ENCODE peak calls at places on chromosomes 3 and 15, in ten cellular contexts. One of them, this sample, is unnamed.

GRCh38 chr15:31104048-31104447 is 2.5 kb upstream of the TRPM1 start:
- DNase-seq in cardiac muscle cell: no peak
- DNase-seq in K562: no peak
- DNase-seq in adrenal gland: no peak
- DNase-seq in ovary: no peak
- DNase-seq in A549: no peak
- DNase-seq in gastrocnemius medialis: no peak
- DNase-seq in upper lobe of left lung: no peak
- DNase-seq in PC-3: no peak
- DNase-seq in astrocyte: no peak
- DNase-seq in this sample: no peak

GRCh38 chr3:16067837-16068471 is 106.5 kb upstream of the GALNT15 start:
- DNase-seq in astrocyte: no peak
- DNase-seq in K562: no peak
- DNase-seq in A549: peak; percentile 48
- DNase-seq in ovary: no peak
- DNase-seq in PC-3: peak; percentile 93
- DNase-seq in upper lobe of left lung: no peak
- DNase-seq in gastrocnemius medialis: no peak
- DNase-seq in cardiac muscle cell: no peak
- DNase-seq in adrenal gland: no peak
- DNase-seq in this sample: no peak

GRCh38 chr3:117439812-117440211 is 730.2 kb downstream of the TUSC7 start:
- DNase-seq in PC-3: peak; percentile 6
- DNase-seq in A549: peak; percentile 24
- DNase-seq in gastrocnemius medialis: no peak
- DNase-seq in upper lobe of left lung: no peak
- DNase-seq in ovary: no peak
- DNase-seq in astrocyte: peak; percentile 7
- DNase-seq in K562: no peak
- DNase-seq in adrenal gland: no peak
- DNase-seq in cardiac muscle cell: peak; percentile 28
- DNase-seq in this sample: peak; percentile 4

GRCh38 chr3:194489736-194490612 is 3.2 kb upstream of the ATP13A3 start:
- DNase-seq in gastrocnemius medialis: no peak
- DNase-seq in A549: no peak
- DNase-seq in cardiac muscle cell: no peak
- DNase-seq in ovary: no peak
- DNase-seq in astrocyte: peak; percentile 57
- DNase-seq in PC-3: peak; percentile 17
- DNase-seq in K562: peak; percentile 16
- DNase-seq in upper lobe of left lung: no peak
- DNase-seq in adrenal gland: no peak
- DNase-seq in this sample: no peak

GRCh38 chr3:25257026-25257425 is 171.0 kb upstream of the RARB start:
- DNase-seq in upper lobe of left lung: no peak
- DNase-seq in cardiac muscle cell: no peak
- DNase-seq in adrenal gland: no peak
- DNase-seq in ovary: no peak
- DNase-seq in gastrocnemius medialis: no peak
- DNase-seq in A549: no peak
- DNase-seq in PC-3: no peak
- DNase-seq in K562: no peak
- DNase-seq in astrocyte: peak; percentile 87
- DNase-seq in this sample: no peak

GRCh38 chr3:160613661-160614060 is 48.3 kb upstream of the KPNA4 start:
- DNase-seq in PC-3: no peak
- DNase-seq in adrenal gland: no peak
- DNase-seq in A549: no peak
- DNase-seq in upper lobe of left lung: no peak
- DNase-seq in gastrocnemius medialis: no peak
- DNase-seq in cardiac muscle cell: no peak
- DNase-seq in ovary: no peak
- DNase-seq in K562: no peak
- DNase-seq in astrocyte: no peak
- DNase-seq in this sample: no peak

GRCh38 chr15:32042269-32042996 is 12.1 kb downstream of the CHRNA7 start:
- DNase-seq in astrocyte: no peak
- DNase-seq in adrenal gland: no peak
- DNase-seq in gastrocnemius medialis: no peak
- DNase-seq in PC-3: peak; percentile 27
- DNase-seq in K562: no peak
- DNase-seq in upper lobe of left lung: no peak
- DNase-seq in cardiac muscle cell: peak; percentile 43
- DNase-seq in ovary: no peak
- DNase-seq in A549: no peak
- DNase-seq in this sample: no peak

GRCh38 chr3:190121061-190121765 is 516 bp upstream of the P3H2 start:
- DNase-seq in K562: no peak
- DNase-seq in adrenal gland: no peak
- DNase-seq in A549: no peak
- DNase-seq in PC-3: no peak
- DNase-seq in gastrocnemius medialis: no peak
- DNase-seq in astrocyte: no peak
- DNase-seq in ovary: no peak
- DNase-seq in cardiac muscle cell: no peak
- DNase-seq in upper lobe of left lung: no peak
- DNase-seq in this sample: no peak

GRCh38 chr3:165194477-165195135 is 1.6 kb downstream of the SLITRK3 start:
- DNase-seq in A549: no peak
- DNase-seq in gastrocnemius medialis: no peak
- DNase-seq in ovary: no peak
- DNase-seq in K562: no peak
- DNase-seq in adrenal gland: no peak
- DNase-seq in upper lobe of left lung: no peak
- DNase-seq in astrocyte: no peak
- DNase-seq in cardiac muscle cell: peak; percentile 3
- DNase-seq in PC-3: no peak
- DNase-seq in this sample: no peak

DNA sequence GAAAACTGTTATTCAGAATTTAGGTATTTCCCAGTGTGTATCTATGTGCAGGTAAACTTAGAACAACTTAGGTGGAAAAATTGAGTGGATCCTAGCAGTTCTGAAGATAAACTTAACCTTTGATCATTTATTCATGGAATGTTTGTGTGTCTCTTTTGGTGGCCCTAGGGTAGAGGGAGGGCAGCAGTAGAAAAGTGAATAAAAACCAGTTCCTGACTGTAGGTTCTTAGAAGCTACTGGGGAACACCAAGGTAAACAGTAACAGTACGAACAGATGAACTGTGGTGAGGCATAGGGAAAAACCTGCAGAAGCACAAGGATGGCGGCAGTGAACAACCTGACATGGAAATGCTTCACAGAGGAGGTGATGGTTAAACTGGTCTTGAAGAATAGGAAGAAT is 2.5 kb downstream of the SNRK start:
- DNase-seq in cardiac muscle cell: no peak
- DNase-seq in ovary: no peak
- DNase-seq in K562: no peak
- DNase-seq in PC-3: no peak
- DNase-seq in adrenal gland: no peak
- DNase-seq in astrocyte: no peak
- DNase-seq in upper lobe of left lung: no peak
- DNase-seq in A549: no peak
- DNase-seq in gastrocnemius medialis: no peak
- DNase-seq in this sample: no peak
- H3K4me1 ChIP-seq in cardiac muscle cell: peaks cover 4% of the 10 kb centered on the region
- H3K4me1 ChIP-seq in ovary: peaks cover 15% of the 10 kb centered on the region
- H3K4me1 ChIP-seq in K562: peaks cover 12% of the 10 kb centered on the region
- H3K4me1 ChIP-seq in PC-3: peaks cover 42% of the 10 kb centered on the region
- H3K4me1 ChIP-seq in adrenal gland: peaks cover 30% of the 10 kb centered on the region
- H3K4me1 ChIP-seq in astrocyte: peaks cover 11% of the 10 kb centered on the region
- H3K4me1 ChIP-seq in upper lobe of left lung: peaks cover 37% of the 10 kb centered on the region
- H3K4me1 ChIP-seq in A549: peaks cover 24% of the 10 kb centered on the region
- H3K4me1 ChIP-seq in gastrocnemius medialis: peaks cover 56% of the 10 kb centered on the region
- H3K4me1 ChIP-seq in this sample: peaks cover 21% of the 10 kb centered on the region

GRCh38 chr3:65961128-65961527 is 77.6 kb downstream of the MAGI1 start:
- DNase-seq in upper lobe of left lung: no peak
- DNase-seq in gastrocnemius medialis: no peak
- DNase-seq in astrocyte: no peak
- DNase-seq in A549: no peak
- DNase-seq in cardiac muscle cell: no peak
- DNase-seq in ovary: no peak
- DNase-seq in adrenal gland: no peak
- DNase-seq in K562: peak; percentile 6
- DNase-seq in PC-3: no peak
- DNase-seq in this sample: no peak
- H3K4me1 ChIP-seq in upper lobe of left lung: peaks cover 24% of the 10 kb centered on the region
- H3K4me1 ChIP-seq in gastrocnemius medialis: peaks cover 2% of the 10 kb centered on the region
- H3K4me1 ChIP-seq in astrocyte: peaks cover 22% of the 10 kb centered on the region
- H3K4me1 ChIP-seq in A549: peaks cover 32% of the 10 kb centered on the region
- H3K4me1 ChIP-seq in cardiac muscle cell: peaks cover 21% of the 10 kb centered on the region
- H3K4me1 ChIP-seq in ovary: peaks cover 4% of the 10 kb centered on the region
- H3K4me1 ChIP-seq in adrenal gland: peaks cover 17% of the 10 kb centered on the region
- H3K4me1 ChIP-seq in K562: no peaks in the 10 kb centered on the region
- H3K4me1 ChIP-seq in PC-3: peaks cover 29% of the 10 kb centered on the region
- H3K4me1 ChIP-seq in this sample: peaks cover 3% of the 10 kb centered on the region

GRCh38 chr3:188198760-188199327 is 44.9 kb downstream of the LPP start:
- DNase-seq in gastrocnemius medialis: no peak
- DNase-seq in cardiac muscle cell: peak; percentile 88
- DNase-seq in ovary: no peak
- DNase-seq in adrenal gland: no peak
- DNase-seq in K562: no peak
- DNase-seq in astrocyte: no peak
- DNase-seq in PC-3: no peak
- DNase-seq in upper lobe of left lung: no peak
- DNase-seq in A549: no peak
- DNase-seq in this sample: no peak
- H3K4me1 ChIP-seq in gastrocnemius medialis: peaks cover 33% of the 10 kb centered on the region
- H3K4me1 ChIP-seq in cardiac muscle cell: peaks cover 24% of the 10 kb centered on the region
- H3K4me1 ChIP-seq in ovary: peaks cover 2% of the 10 kb centered on the region
- H3K4me1 ChIP-seq in adrenal gland: peaks cover 7% of the 10 kb centered on the region
- H3K4me1 ChIP-seq in K562: no peaks in the 10 kb centered on the region
- H3K4me1 ChIP-seq in astrocyte: peaks cover 30% of the 10 kb centered on the region
- H3K4me1 ChIP-seq in PC-3: peaks cover 5% of the 10 kb centered on the region
- H3K4me1 ChIP-seq in upper lobe of left lung: no peaks in the 10 kb centered on the region
- H3K4me1 ChIP-seq in A549: peaks cover 35% of the 10 kb centered on the region
- H3K4me1 ChIP-seq in this sample: peaks cover 21% of the 10 kb centered on the region

GRCh38 chr15:75644376-75644775 is 3.3 kb upstream of the SNX33 start:
- DNase-seq in upper lobe of left lung: no peak
- DNase-seq in gastrocnemius medialis: no peak
- DNase-seq in A549: no peak
- DNase-seq in ovary: no peak
- DNase-seq in adrenal gland: no peak
- DNase-seq in cardiac muscle cell: no peak
- DNase-seq in K562: no peak
- DNase-seq in PC-3: no peak
- DNase-seq in astrocyte: no peak
- DNase-seq in this sample: no peak
- H3K4me1 ChIP-seq in upper lobe of left lung: peaks cover 27% of the 10 kb centered on the region
- H3K4me1 ChIP-seq in gastrocnemius medialis: peaks cover 8% of the 10 kb centered on the region
- H3K4me1 ChIP-seq in A549: peaks cover 22% of the 10 kb centered on the region
- H3K4me1 ChIP-seq in ovary: peaks cover 11% of the 10 kb centered on the region
- H3K4me1 ChIP-seq in adrenal gland: peaks cover 6% of the 10 kb centered on the region
- H3K4me1 ChIP-seq in cardiac muscle cell: peaks cover 4% of the 10 kb centered on the region
- H3K4me1 ChIP-seq in K562: peaks cover 16% of the 10 kb centered on the region
- H3K4me1 ChIP-seq in PC-3: peaks cover 19% of the 10 kb centered on the region
- H3K4me1 ChIP-seq in astrocyte: peaks cover 28% of the 10 kb centered on the region
- H3K4me1 ChIP-seq in this sample: peaks cover 17% of the 10 kb centered on the region

GRCh38 chr15:64515825-64516224 is 55.4 kb downstream of the ZNF609 start:
- DNase-seq in cardiac muscle cell: no peak
- DNase-seq in upper lobe of left lung: no peak
- DNase-seq in A549: no peak
- DNase-seq in ovary: no peak
- DNase-seq in K562: no peak
- DNase-seq in PC-3: no peak
- DNase-seq in adrenal gland: no peak
- DNase-seq in astrocyte: no peak
- DNase-seq in gastrocnemius medialis: no peak
- DNase-seq in this sample: no peak
- H3K4me1 ChIP-seq in cardiac muscle cell: peaks cover 13% of the 10 kb centered on the region
- H3K4me1 ChIP-seq in upper lobe of left lung: peaks cover 10% of the 10 kb centered on the region
- H3K4me1 ChIP-seq in A549: peaks cover 13% of the 10 kb centered on the region
- H3K4me1 ChIP-seq in ovary: peaks cover 12% of the 10 kb centered on the region
- H3K4me1 ChIP-seq in K562: peaks cover 1% of the 10 kb centered on the region
- H3K4me1 ChIP-seq in PC-3: peaks cover 7% of the 10 kb centered on the region
- H3K4me1 ChIP-seq in adrenal gland: peaks cover under 1% of the 10 kb centered on the region
- H3K4me1 ChIP-seq in astrocyte: no peaks in the 10 kb centered on the region
- H3K4me1 ChIP-seq in gastrocnemius medialis: peaks cover 8% of the 10 kb centered on the region
- H3K4me1 ChIP-seq in this sample: no peaks in the 10 kb centered on the region

GRCh38 chr3:88058322-88058592 is 548 bp downstream of the CGGBP1 start:
- DNase-seq in adrenal gland: no peak
- DNase-seq in A549: no peak
- DNase-seq in upper lobe of left lung: no peak
- DNase-seq in cardiac muscle cell: no peak
- DNase-seq in gastrocnemius medialis: no peak
- DNase-seq in K562: no peak
- DNase-seq in ovary: no peak
- DNase-seq in astrocyte: no peak
- DNase-seq in PC-3: peak; percentile 8
- DNase-seq in this sample: no peak

GRCh38 chr3:88061749-88062148 is 2.7 kb downstream of the ZNF654 start:
- DNase-seq in A549: no peak
- DNase-seq in gastrocnemius medialis: no peak
- DNase-seq in adrenal gland: no peak
- DNase-seq in cardiac muscle cell: no peak
- DNase-seq in PC-3: peak; percentile 22
- DNase-seq in upper lobe of left lung: no peak
- DNase-seq in ovary: no peak
- DNase-seq in K562: no peak
- DNase-seq in astrocyte: no peak
- DNase-seq in this sample: no peak

GRCh38 chr3:88058593-88059379 is at the start of the genes CGGBP1 and ZNF654:
- DNase-seq in upper lobe of left lung: peak; percentile 97
- DNase-seq in astrocyte: peak; percentile 97
- DNase-seq in cardiac muscle cell: peak; percentile 99
- DNase-seq in ovary: peak; percentile 97
- DNase-seq in K562: peak; percentile 84
- DNase-seq in adrenal gland: peak; percentile 99
- DNase-seq in PC-3: peak; percentile 99
- DNase-seq in gastrocnemius medialis: peak; percentile 98
- DNase-seq in A549: peak; percentile 98
- DNase-seq in this sample: peak; percentile 99

GRCh38 chr3:88057650-88058321 is 1.0 kb downstream of the CGGBP1 start:
- DNase-seq in astrocyte: peak; percentile 15
- DNase-seq in K562: no peak
- DNase-seq in PC-3: no peak
- DNase-seq in cardiac muscle cell: peak; percentile 8
- DNase-seq in gastrocnemius medialis: no peak
- DNase-seq in ovary: no peak
- DNase-seq in upper lobe of left lung: no peak
- DNase-seq in adrenal gland: no peak
- DNase-seq in A549: no peak
- DNase-seq in this sample: no peak

DNA sequence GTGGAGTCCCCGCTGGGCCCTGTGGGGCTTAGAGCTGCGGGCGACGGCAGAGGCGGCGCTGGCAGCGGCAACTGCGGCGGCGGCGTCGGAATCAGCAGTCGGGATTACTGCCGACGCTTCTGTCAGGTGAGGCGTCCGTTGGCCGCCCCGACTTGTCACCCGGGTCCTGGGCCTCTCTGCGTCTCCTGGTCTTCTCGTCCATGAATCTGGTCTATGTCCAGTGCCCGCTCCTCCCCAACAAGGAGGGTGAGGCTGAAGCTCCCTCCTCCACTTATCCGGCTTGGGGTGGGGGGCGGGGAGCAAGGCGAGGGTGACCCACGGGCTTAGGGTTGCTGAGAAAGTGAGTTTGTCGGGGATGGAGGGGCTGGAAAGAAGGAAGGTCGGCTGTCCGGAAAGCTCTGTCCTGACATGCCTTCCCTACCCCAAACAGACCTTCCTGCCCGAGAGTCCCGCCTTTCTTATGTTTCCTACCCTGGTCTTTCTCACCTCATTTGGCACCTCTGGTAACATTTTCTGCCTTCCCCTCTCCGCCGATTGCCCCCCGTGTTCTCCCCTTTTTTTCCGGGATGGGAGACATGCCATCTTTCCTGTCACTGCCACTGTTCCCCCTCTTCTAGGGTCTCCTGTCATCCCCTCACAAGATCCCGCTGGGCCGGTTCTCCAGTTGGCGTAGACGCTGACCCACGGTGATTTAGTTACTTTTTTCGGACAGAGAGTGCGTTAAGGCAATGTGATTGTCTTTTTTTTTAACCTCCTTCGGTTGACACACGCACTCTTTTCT is 515 bp downstream of the ZNF654 start:
- DNase-seq in upper lobe of left lung: no peak
- DNase-seq in adrenal gland: peak; percentile 22
- DNase-seq in cardiac muscle cell: no peak
- DNase-seq in astrocyte: no peak
- DNase-seq in PC-3: peak; percentile 35
- DNase-seq in gastrocnemius medialis: peak; percentile 15
- DNase-seq in A549: no peak
- DNase-seq in K562: peak; percentile 20
- DNase-seq in ovary: no peak
- DNase-seq in this sample: no peak
- H3K4me1 ChIP-seq in upper lobe of left lung: peaks cover 38% of the 10 kb centered on the region
- H3K4me1 ChIP-seq in adrenal gland: peaks cover 14% of the 10 kb centered on the region
- H3K4me1 ChIP-seq in cardiac muscle cell: peaks cover 26% of the 10 kb centered on the region
- H3K4me1 ChIP-seq in astrocyte: no peaks in the 10 kb centered on the region
- H3K4me1 ChIP-seq in PC-3: peaks cover 29% of the 10 kb centered on the region
- H3K4me1 ChIP-seq in gastrocnemius medialis: peaks cover 50% of the 10 kb centered on the region
- H3K4me1 ChIP-seq in A549: peaks cover 27% of the 10 kb centered on the region
- H3K4me1 ChIP-seq in K562: peaks cover 11% of the 10 kb centered on the region
- H3K4me1 ChIP-seq in ovary: peaks cover 2% of the 10 kb centered on the region
- H3K4me1 ChIP-seq in this sample: peaks cover 24% of the 10 kb centered on the region

This sample was measured in mucosa of descending colon.